ENCODE peak calls at places on chromosomes 7 and 10, in ten cellular contexts. N is A549, E is lower leg skin, O is K562, U is breast epithelium, T is uterus, W is H54, P is IMR-90, V is body of pancreas, L is sigmoid colon. F is an unnamed sample.

GRCh38 chr7:131021902-131022301 is 287.9 kb upstream of the KLF14 start:
- DNase-seq in N (no peak), W (no peak), O (no peak), E (no peak), U (no peak), L (no peak), V (no peak), T (no peak), P (no peak), F (no peak)

GRCh38 chr7:11177793-11178192 is 204.1 kb downstream of the PHF14 start:
- DNase-seq in O (no peak), U (no peak), T (no peak), V (no peak), W (no peak), N (peak), L (no peak), E (no peak), P (peak), F (no peak)

GRCh38 chr10:45111509-45111908 is 110.8 kb downstream of the ZNF22 start:
- DNase-seq in T (no peak), P (no peak), U (no peak), W (no peak), L (no peak), O (no peak), N (no peak), V (no peak), E (no peak), F (no peak)

GRCh38 chr7:33754933-33755928 is 150.1 kb upstream of the BMPER start:
- DNase-seq in V (no peak), P (no peak), N (no peak), T (no peak), O (no peak), E (no peak), W (no peak), U (no peak), L (no peak), F (no peak)

GRCh38 chr10:79285315-79286185 is 61.7 kb upstream of the PPIF start:
- DNase-seq in P (no peak), T (no peak), V (no peak), O (no peak), W (no peak), U (no peak), N (no peak), L (no peak), E (no peak), F (no peak)

GRCh38 chr10:79939969-79940368 is 8.9 kb downstream of the SFTPD start:
- DNase-seq in V (no peak), E (no peak), L (no peak), U (no peak), P (no peak), T (no peak), W (no peak), N (no peak), O (no peak), F (no peak)

GRCh38 chr7:80847895-80848294 is 71.0 kb downstream of the SEMA3C start:
- DNase-seq in E (no peak), V (no peak), L (no peak), N (no peak), O (no peak), U (no peak), T (no peak), W (no peak), P (peak), F (no peak)

GRCh38 chr7:140723002-140723401 is 26.5 kb downstream of the NDUFB2 start:
- DNase-seq in L (no peak), E (no peak), T (no peak), N (no peak), V (no peak), U (no peak), P (no peak), O (no peak), W (no peak), F (no peak)

GRCh38 chr10:6053816-6054581 is 8.2 kb downstream of the IL2RA start:
- DNase-seq in U (no peak), N (no peak), T (no peak), V (peak), P (no peak), W (no peak), O (peak), L (peak), E (peak), F (no peak)

GRCh38 chr7:155550916-155551315 is 4.6 kb upstream of the CNPY1 start:
- DNase-seq in L (no peak), N (no peak), O (no peak), V (no peak), T (no peak), U (no peak), P (no peak), W (no peak), E (no peak), F (no peak)

GRCh38 chr10:62534051-62534450 is 159.9 kb downstream of the ZNF365 start:
- DNase-seq in N (no peak), W (no peak), O (no peak), U (no peak), V (no peak), E (no peak), P (no peak), T (no peak), L (no peak), F (no peak)

GRCh38 chr10:114709966-114710365 is 51.9 kb upstream of the ABLIM1 start:
- DNase-seq in W (no peak), L (no peak), T (no peak), E (no peak), P (peak), U (no peak), V (no peak), N (no peak), O (no peak), F (no peak)

GRCh38 chr7:44914992-44915607 is 29.8 kb upstream of the PURB start:
- DNase-seq in P (no peak), U (no peak), T (no peak), O (no peak), E (no peak), L (no peak), N (no peak), W (no peak), V (peak), F (no peak)

GRCh38 chr7:2018786-2019692 is 213.7 kb downstream of the MAD1L1 start:
- DNase-seq in P (peak), E (peak), V (peak), O (peak), W (peak), N (no peak), U (no peak), L (peak), T (peak), F (peak)

GRCh38 chr10:106111241-106111640 is 1053.3 kb downstream of the SORCS1 start:
- DNase-seq in N (no peak), U (no peak), L (no peak), O (no peak), W (no peak), P (peak), T (no peak), E (no peak), V (no peak), F (no peak)

DNA sequence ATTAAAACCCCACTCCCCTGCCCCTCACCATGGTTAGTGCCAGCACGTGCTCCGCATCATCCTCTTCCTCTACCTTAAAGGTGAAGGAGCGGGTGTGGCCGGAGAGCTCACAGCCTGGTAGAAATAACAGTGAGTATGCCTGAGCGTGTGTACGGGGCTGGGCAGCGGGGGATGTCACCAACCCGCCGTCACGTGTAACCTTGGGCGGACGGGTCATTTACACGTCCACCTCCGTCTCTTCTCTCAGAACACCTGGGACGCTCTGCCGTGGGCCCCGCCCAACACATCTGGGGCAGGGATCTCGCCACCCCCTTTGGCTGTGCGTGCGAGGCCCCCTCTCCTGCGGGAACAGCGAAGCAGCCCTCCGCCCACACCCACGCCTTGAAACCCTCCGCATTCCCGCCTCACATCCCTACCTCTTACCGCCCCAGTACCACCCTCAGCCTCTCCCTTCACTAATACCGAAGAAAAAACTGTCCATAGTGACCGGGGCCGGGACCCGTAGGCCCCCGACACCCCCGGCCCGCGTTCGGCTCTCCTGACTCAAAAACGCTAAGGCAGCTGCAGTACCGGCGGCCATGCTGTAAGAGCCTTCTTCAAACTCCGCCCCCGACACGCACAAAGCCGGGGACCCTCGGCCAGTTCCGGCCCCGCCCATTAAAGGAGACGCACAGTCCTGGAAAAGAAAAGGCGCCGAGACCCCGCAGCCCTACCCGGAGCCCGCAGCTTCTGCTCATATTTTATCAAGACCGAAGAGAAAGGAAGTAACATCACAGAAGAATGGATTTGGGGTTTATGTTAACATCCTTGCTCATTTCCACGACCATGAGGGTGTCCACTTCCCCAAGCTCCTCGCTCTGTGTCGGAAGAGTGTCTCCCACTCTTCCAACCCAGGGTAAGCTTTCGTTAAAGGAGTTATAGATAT is at the start of gene NPM3:
- DNase-seq in P (peak), O (peak), N (peak), V (peak), W (peak), E (peak), T (peak), L (peak), U (peak), F (peak)
- TF ChIP-seq POLR2A in P (peak), O (peak), N (peak), V (peak), W (peak), E (no peak), T (peak), L (no peak), U (no peak), F (peak)

GRCh38 chr7:114085592-114086490 is 167.0 kb upstream of the PPP1R3A start:
- DNase-seq in W (no peak), E (peak), P (peak), L (peak), N (peak), O (no peak), V (peak), U (peak), T (peak), F (peak)

GRCh38 chr7:114085313-114085591 is 166.4 kb upstream of the PPP1R3A start:
- DNase-seq in N (no peak), V (no peak), P (no peak), W (no peak), T (no peak), O (no peak), E (no peak), L (no peak), U (no peak), F (no peak)

GRCh38 chr7:114082934-114083647 is 164.3 kb upstream of the PPP1R3A start:
- DNase-seq in T (peak), L (peak), U (no peak), P (no peak), N (no peak), E (no peak), O (no peak), V (peak), W (no peak), F (no peak)

GRCh38 chr7:114083714-114084113 is 164.9 kb upstream of the PPP1R3A start:
- DNase-seq in O (no peak), W (no peak), T (no peak), N (no peak), P (no peak), U (no peak), L (no peak), E (no peak), V (no peak), F (no peak)

GRCh38 chr7:114084381-114085312 is 165.8 kb upstream of the PPP1R3A start:
- DNase-seq in P (no peak), W (no peak), T (peak), V (peak), O (no peak), E (peak), L (peak), U (peak), N (no peak), F (no peak)
- TF ChIP-seq POLR2A in P (no peak), W (no peak), T (no peak), V (peak), O (no peak), E (no peak), L (peak), U (no peak), N (no peak), F (no peak)

DNA sequence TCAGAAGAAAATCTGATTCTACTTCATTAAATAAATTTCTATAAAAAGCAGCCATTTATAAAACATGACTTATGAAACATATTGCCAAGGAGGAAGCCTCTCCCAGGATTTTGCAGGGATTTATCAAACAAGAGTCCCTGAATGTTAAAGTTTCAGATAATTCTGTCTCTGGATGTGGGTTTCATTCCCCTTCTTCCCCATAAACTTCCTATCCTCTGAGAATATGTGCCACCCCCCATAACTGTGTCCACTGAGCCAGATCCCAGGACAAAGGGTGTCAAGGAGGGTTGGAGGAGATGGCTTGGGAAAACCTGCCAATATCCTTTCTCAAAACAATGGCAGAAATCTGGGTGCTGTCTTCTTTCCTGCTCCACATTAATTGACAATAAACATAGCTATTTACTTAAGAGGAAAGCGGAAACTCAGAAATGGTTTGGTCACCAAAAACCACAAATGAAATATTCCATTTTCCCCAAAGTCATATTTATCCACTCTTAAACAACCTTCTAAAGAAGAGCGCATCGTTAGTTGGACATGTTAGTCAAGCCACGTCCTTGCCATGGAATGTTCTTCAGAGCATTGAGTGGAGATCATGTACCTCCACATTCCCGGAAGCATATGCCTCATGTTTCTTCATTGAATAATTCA is 54.3 kb upstream of the AKR1E2 start:
- DNase-seq in N (no peak), W (no peak), E (no peak), L (no peak), U (no peak), V (no peak), T (no peak), P (peak), O (no peak), F (no peak)
- TF ChIP-seq POLR2A in N (no peak), W (no peak), E (no peak), L (no peak), U (no peak), V (no peak), T (no peak), P (no peak), O (no peak), F (no peak)

DNA sequence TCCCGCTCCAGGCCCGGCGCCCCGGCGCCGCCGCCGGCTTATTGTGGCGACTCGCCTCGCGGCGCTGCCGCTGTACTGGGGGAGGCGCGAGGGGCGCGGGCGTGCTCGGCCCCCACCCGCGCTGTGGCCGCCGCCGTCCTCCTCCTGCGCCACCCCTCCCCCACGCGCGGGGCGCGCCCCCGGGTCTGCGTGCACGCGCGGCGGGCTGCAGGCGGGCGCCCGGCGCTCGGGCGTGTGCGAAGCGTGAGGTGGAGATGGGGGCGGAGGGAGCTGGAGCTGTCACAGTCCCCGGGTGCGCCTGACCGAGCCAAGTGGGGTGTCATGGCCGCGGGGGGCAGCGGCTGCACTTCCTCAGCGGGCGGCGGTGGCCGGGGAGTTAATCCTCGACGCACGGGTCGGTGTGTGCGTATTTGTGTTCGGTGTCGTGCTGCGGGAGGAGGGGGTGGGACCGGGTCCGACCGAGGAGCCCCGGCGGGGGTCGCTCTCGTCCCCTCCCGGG is 672 bp downstream of the LCOR start:
- DNase-seq in O (peak), P (peak), W (peak), N (peak), T (peak), E (peak), U (peak), V (peak), L (peak), F (peak)
- TF ChIP-seq POLR2A in O (no peak), P (no peak), W (peak), N (peak), T (peak), E (no peak), U (no peak), V (peak), L (no peak), F (no peak)

DNA sequence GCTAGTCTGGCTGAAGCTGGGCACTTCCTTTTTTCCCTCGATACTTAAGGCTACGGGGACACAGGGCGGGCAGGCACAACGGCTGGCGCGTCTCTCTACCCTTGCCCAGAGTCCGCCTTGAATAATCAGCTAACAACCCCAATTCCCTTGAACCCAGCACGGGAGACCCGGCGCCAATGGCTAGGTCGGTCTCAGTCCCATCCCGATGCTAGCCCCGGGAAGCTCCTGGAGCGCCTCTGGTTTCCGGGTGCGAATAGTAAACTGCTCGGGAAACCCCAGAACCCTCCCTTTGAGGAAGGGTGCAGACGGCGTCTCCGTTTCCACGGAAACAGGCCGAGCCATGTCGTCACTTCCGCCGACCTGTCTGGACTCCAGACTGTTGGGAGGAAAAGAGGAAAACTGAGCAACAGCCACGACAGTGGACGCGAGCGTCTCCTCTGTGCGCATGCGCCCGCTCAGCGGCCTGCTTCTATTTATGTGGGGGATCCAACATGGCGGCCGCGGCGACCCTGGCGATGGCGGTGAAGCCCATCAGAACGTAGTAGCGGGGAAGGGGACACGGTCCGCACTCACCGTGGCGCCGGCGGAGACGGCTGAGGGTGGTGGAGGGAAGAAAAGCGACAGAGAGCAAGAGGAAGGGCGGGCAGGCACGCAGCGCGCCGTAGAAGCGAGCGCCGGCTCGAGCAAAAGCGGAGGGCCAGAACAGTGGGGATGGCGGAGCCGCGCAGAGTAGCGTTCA is at the start of gene UBN2:
- DNase-seq in N (peak), P (peak), E (peak), V (peak), O (peak), T (peak), U (peak), L (peak), W (peak), F (peak)
- TF ChIP-seq POLR2A in N (peak), P (peak), E (no peak), V (peak), O (peak), T (peak), U (peak), L (peak), W (peak), F (peak)

GRCh38 chr10:73781879-73782748 is at the start of gene CHCHD1:
- DNase-seq in L (peak), N (peak), U (peak), V (peak), T (peak), P (peak), E (peak), O (peak), W (peak), F (peak)
- TF ChIP-seq POLR2A in L (peak), N (peak), U (no peak), V (peak), T (peak), P (no peak), E (no peak), O (peak), W (peak), F (peak)

GRCh38 chr10:29634764-29635625 is at the start of gene SVIL:
- DNase-seq in N (no peak), W (no peak), U (peak), O (no peak), V (no peak), T (peak), P (peak), E (peak), L (peak), F (no peak)
- TF ChIP-seq POLR2A in N (no peak), W (no peak), U (no peak), O (no peak), V (no peak), T (peak), P (no peak), E (no peak), L (peak), F (no peak)

DNA sequence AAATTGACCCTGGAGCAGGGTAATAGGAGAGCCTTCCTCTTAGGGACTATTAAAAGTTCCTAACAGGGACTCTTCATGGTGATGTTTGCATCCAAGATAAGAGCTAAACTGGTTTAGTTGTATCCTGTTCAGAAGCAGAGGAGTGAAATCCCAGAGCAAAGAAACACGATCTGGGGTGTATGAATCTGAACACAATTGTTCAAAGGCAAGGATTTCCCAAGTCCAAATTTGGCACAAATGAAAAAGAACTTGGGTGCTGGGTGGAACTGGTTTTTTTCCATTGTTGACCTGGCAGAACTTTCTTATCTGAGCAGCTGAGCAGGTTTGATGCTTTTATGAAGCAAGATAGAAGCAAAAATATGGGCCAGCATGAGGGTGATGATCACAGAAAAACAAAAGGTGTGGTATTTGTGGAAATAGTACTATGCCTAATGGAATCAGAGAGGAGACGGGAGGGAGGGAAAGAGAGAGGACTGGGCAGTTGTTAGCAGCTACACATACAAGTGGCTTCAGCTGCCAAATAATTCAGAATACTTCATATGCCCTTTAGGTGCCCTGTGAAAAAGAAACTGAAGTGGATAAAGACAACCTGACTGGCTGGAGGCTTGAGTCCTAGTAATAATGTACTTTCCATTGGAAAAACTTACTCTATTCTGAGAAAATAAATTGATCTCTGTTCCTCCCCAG is 6.1 kb downstream of the AGFG2 start:
- DNase-seq in T (no peak), O (no peak), L (no peak), P (peak), V (peak), W (no peak), N (no peak), E (no peak), U (no peak), F (no peak)
- TF ChIP-seq POLR2A in T (no peak), O (no peak), L (no peak), P (no peak), V (peak), W (no peak), N (no peak), E (no peak), U (no peak), F (no peak)